ENCODE peak calls at places on chromosomes 2 and 18, in four cellular contexts. R is astrocyte of the cerebellum, N is BJ, V is choroid plexus epithelial cell. O is an unnamed sample.

GRCh38 chr18:77101410-77102245 is 31.0 kb downstream of the MBP start:
- DNase-seq in R (peak), N (peak), V (peak), O (no peak)

GRCh38 chr2:85999131-85999831 is 106.4 kb downstream of the POLR1A start:
- DNase-seq in R (no peak), N (no peak), V (peak), O (no peak)

GRCh38 chr2:7813541-7814310 is 868.1 kb upstream of the ID2 start:
- DNase-seq in R (no peak), N (peak), V (peak), O (no peak)

GRCh38 chr2:3450385-3451031 is 68.8 kb downstream of the ADI1 start:
- DNase-seq in R (no peak), N (no peak), V (peak), O (no peak)

GRCh38 chr2:230425377-230425776 is 9.4 kb downstream of the SP100 start:
- DNase-seq in R (no peak), N (no peak), V (no peak), O (no peak)

GRCh38 chr2:127061377-127062273 is 45.3 kb downstream of the BIN1 start:
- DNase-seq in R (no peak), N (no peak), V (peak), O (no peak)

GRCh38 chr2:70124983-70125480 is 37.8 kb downstream of the PCBP1 start:
- DNase-seq in R (no peak), N (no peak), V (peak), O (peak)

GRCh38 chr2:68441179-68441993 is 25.7 kb downstream of the FBXO48 start:
- DNase-seq in R (peak), N (no peak), V (peak), O (peak)

GRCh38 chr18:63111549-63112402 is 207.8 kb downstream of the BCL2 start:
- DNase-seq in R (no peak), N (no peak), V (peak), O (no peak)

GRCh38 chr2:135775420-135775819 is 33.8 kb downstream of the UBXN4 start:
- DNase-seq in R (no peak), N (no peak), V (peak), O (no peak)

GRCh38 chr2:241989074-241989473 is 119.5 kb downstream of the RTP5 start:
- DNase-seq in R (no peak), N (no peak), V (no peak), O (no peak)

GRCh38 chr2:48589170-48589767 is 28.4 kb upstream of the GTF2A1L start:
- DNase-seq in R (no peak), N (no peak), V (peak), O (peak)

GRCh38 chr2:231099918-231100317 is 24.9 kb downstream of the HTR2B start:
- DNase-seq in R (no peak), N (no peak), V (no peak), O (peak)

GRCh38 chr2:132797551-132797950 is 127.5 kb upstream of the LYPD1 start:
- DNase-seq in R (no peak), N (peak), V (peak), O (no peak)

GRCh38 chr2:58032016-58032750 is 14.4 kb upstream of the VRK2 start:
- DNase-seq in R (no peak), N (no peak), V (no peak), O (no peak)

GRCh38 chr2:236156860-236157194 is 11.4 kb downstream of the GBX2 start:
- DNase-seq in R (no peak), N (no peak), V (no peak), O (no peak)

GRCh38 chr2:12727085-12727484 is 10.3 kb downstream of the TRIB2 start:
- DNase-seq in R (no peak), N (no peak), V (no peak), O (no peak)

GRCh38 chr2:111986116-111986900 is 68.8 kb upstream of the TMEM87B start:
- DNase-seq in R (no peak), N (no peak), V (no peak), O (no peak)

GRCh38 chr18:26133652-26134051 is at the start of gene PSMA8:
- DNase-seq in R (no peak), N (no peak), V (peak), O (no peak)

GRCh38 chr2:51620830-51621229 is 588.9 kb upstream of the NRXN1 start:
- DNase-seq in R (no peak), N (no peak), V (peak), O (no peak)

GRCh38 chr2:203782262-203782976 is 76.0 kb downstream of the CD28 start:
- DNase-seq in R (peak), N (no peak), V (peak), O (peak)

GRCh38 chr2:102237176-102237575 is 50.4 kb downstream of the IL1RL2 start:
- DNase-seq in R (no peak), N (no peak), V (no peak), O (no peak)

GRCh38 chr2:150036622-150037021 is 449.0 kb upstream of the MMADHC start:
- DNase-seq in R (no peak), N (no peak), V (peak), O (no peak)

GRCh38 chr2:149364839-149365238 is 34.5 kb downstream of the LYPD6 start:
- DNase-seq in R (no peak), N (no peak), V (no peak), O (no peak)

GRCh38 chr2:100029460-100029859 is 112.9 kb downstream of the AFF3 start:
- DNase-seq in R (no peak), N (no peak), V (no peak), O (no peak)
- TF ChIP-seq CTCF in R (no peak), N (no peak), V (peak), O (no peak)

GRCh38 chr2:180910831-180911665 is 69.4 kb upstream of the UBE2E3 start:
- DNase-seq in R (no peak), N (no peak), V (no peak), O (peak)
- TF ChIP-seq CTCF in R (no peak), N (no peak), V (peak), O (no peak)

DNA sequence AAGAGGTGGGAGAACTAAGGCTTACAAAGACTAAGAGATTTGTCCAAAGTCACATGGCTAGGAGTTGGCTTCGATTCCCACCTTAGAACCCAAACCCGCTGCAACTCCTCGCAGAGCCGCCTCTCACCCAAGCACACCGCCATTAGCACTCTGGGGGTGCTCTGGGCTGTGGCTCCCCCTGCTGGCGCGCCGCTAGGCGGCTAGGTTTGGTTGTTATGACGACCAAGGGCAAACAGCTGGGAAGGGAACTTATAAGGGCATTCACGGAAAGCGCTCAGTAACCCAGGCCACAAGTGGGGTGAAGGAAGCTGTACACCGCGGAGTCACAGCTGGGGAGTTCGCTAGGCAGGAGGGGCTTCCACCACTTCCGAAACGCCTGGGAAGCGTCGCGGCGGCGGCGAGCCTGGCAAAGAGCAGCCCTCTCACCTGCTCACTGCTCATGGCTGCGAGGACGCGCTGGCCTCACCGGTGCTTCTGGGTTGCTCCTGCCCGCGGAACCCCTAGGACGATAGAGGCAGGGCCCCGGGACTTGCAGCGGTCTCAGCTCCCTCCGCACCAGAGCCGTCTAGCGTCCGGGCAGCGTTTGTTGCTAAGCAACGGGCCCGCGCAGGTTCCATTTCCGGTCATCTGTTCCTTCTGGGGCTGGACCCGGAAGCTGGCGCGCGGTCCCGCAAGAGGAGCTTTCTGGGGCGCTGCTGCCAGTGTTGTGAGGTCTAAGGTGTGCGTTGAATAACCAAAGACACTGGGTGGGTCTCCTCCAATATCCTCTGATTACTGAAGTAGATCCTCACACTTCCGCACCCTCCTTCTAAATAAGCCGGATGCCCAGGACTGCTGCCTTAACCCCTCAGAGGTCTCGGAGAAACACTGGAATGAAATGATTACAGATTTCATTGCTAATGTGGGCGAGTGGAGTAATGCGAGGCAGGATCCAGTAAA is at the start of gene DNAH7:
- DNase-seq in R (peak), N (peak), V (peak), O (peak)
- TF ChIP-seq CTCF in R (peak), N (peak), V (peak), O (peak)

DNA sequence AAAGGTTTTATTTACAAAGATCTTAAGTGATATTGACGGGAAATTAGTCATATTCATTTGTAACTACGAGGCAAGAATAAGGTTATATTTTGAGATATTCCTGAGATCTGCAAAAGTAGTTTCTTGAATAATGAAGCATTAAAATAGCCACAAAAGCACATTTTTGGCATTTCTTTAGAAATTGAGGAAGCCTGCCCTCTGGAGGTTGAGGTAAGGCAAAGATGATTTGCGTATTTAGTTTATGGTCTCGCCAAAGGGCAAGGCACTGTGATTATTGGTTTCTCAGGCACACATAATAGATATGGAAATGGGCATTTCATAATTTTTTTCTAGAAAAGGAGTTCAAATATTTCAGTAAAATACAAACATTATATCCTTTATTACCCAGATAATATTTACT is 143.7 kb upstream of the RPRM start:
- DNase-seq in R (no peak), N (no peak), V (no peak), O (peak)
- TF ChIP-seq CTCF in R (no peak), N (no peak), V (no peak), O (peak)

GRCh38 chr2:36461039-36461681 is 105.6 kb downstream of the CRIM1 start:
- DNase-seq in R (peak), N (peak), V (peak), O (no peak)

GRCh38 chr2:36458106-36458505 is 102.5 kb downstream of the CRIM1 start:
- DNase-seq in R (no peak), N (no peak), V (no peak), O (no peak)

GRCh38 chr2:36462311-36462710 is 106.7 kb downstream of the CRIM1 start:
- DNase-seq in R (no peak), N (no peak), V (peak), O (no peak)

GRCh38 chr2:36456227-36456788 is 100.7 kb downstream of the CRIM1 start:
- DNase-seq in R (no peak), N (no peak), V (peak), O (no peak)

GRCh38 chr2:36459725-36460137 is 104.2 kb downstream of the CRIM1 start:
- DNase-seq in R (no peak), N (no peak), V (peak), O (peak)
- TF ChIP-seq CTCF in R (peak), N (peak), V (peak), O (peak)

GRCh38 chr2:141496805-141497204 is 634.0 kb downstream of the LRP1B start:
- DNase-seq in R (no peak), N (no peak), V (peak), O (no peak)
- TF ChIP-seq CTCF in R (no peak), N (no peak), V (no peak), O (no peak)

O was measured in nephron progenitor cell.